ENCODE peak calls at places on chromosome 4, in nine cellular contexts. N, I, M, B, P, S, X, R and G are unnamed samples.
A peak's percentile ranks its signal among the peaks of the same experiment; 100 is the strongest.

GRCh38 chr4:10183462-10183861 is 66.9 kb upstream of the WDR1 start:
- DNase-seq in M (no peak), R (no peak), B (no peak), P (no peak), N (no peak), S (no peak), I (no peak), X (no peak), G (no peak)

GRCh38 chr4:26530094-26530493 is 39.8 kb upstream of the CCKAR start:
- DNase-seq in I (no peak), R (no peak), P (no peak), M (no peak), X (no peak), S (no peak), N (no peak), B (no peak), G (no peak)

GRCh38 chr4:7956306-7957112 is 16.8 kb upstream of the AFAP1 start:
- DNase-seq in S (peak; percentile 80), P (no peak), R (no peak), M (no peak), X (no peak), B (no peak), N (no peak), I (peak; percentile 40), G (no peak)

GRCh38 chr4:113761682-113762060 is at the start of gene CAMK2D:
- DNase-seq in P (peak; percentile 59), N (peak; percentile 92), R (peak; percentile 81), X (peak; percentile 91), M (peak; percentile 94), I (peak; percentile 88), S (peak; percentile 89), B (peak; percentile 91), G (peak; percentile 86)

GRCh38 chr4:3491681-3492405 is 28.7 kb downstream of the DOK7 start:
- DNase-seq in R (no peak), P (peak; percentile 21), X (no peak), S (peak; percentile 55), N (no peak), B (no peak), M (no peak), I (no peak), G (no peak)

GRCh38 chr4:123418486-123418931 is 21.9 kb downstream of the SPRY1 start:
- DNase-seq in I (no peak), N (peak; percentile 54), M (no peak), S (peak; percentile 92), R (no peak), X (peak; percentile 62), P (peak; percentile 86), B (peak; percentile 46), G (peak; percentile 51)

GRCh38 chr4:137558951-137559350 is 26.7 kb upstream of the PCDH18 start:
- DNase-seq in M (no peak), X (no peak), I (no peak), R (no peak), S (peak; percentile 80), B (no peak), N (no peak), P (no peak), G (no peak)

GRCh38 chr4:5619913-5620625 is 88.3 kb downstream of the EVC2 start:
- DNase-seq in N (no peak), M (no peak), S (no peak), R (no peak), X (no peak), B (peak; percentile 18), I (no peak), P (no peak), G (no peak)

GRCh38 chr4:3384771-3385701 is 56.7 kb upstream of the HGFAC start:
- DNase-seq in N (no peak), I (peak; percentile 57), X (no peak), M (peak; percentile 91), R (no peak), S (no peak), P (no peak), B (peak; percentile 67), G (peak; percentile 55)

GRCh38 chr4:139188648-139189416 is 11.8 kb upstream of the ELF2 start:
- DNase-seq in I (no peak), B (no peak), S (no peak), P (no peak), R (no peak), M (no peak), X (no peak), N (no peak), G (no peak)

GRCh38 chr4:47050986-47051725 is 19.8 kb downstream of the GABRB1 start:
- DNase-seq in S (no peak), B (no peak), P (no peak), M (no peak), N (no peak), I (no peak), X (no peak), R (no peak), G (no peak)

GRCh38 chr4:81459233-81459632 is 12.5 kb downstream of the RASGEF1B start:
- DNase-seq in X (no peak), N (peak; percentile 15), B (no peak), R (no peak), M (no peak), P (no peak), S (no peak), I (no peak), G (no peak)

GRCh38 chr4:174375422-174375821 is 91.7 kb downstream of the CEP44 start:
- DNase-seq in N (no peak), S (no peak), M (no peak), B (no peak), I (no peak), P (no peak), X (no peak), R (no peak), G (no peak)

GRCh38 chr4:3879681-3880594 is 113.8 kb downstream of the ADRA2C start:
- DNase-seq in M (peak; percentile 41), X (no peak), S (no peak), R (peak; percentile 20), N (peak; percentile 49), I (no peak), P (no peak), B (no peak), G (no peak)

GRCh38 chr4:117225441-117225840 is 140.1 kb upstream of the TRAM1L1 start:
- DNase-seq in S (no peak), M (no peak), I (no peak), R (no peak), B (no peak), X (no peak), N (no peak), P (no peak), G (no peak)

GRCh38 chr4:997375-998071 is 4.3 kb upstream of the SLC26A1 start:
- DNase-seq in X (no peak), R (no peak), M (no peak), P (no peak), I (no peak), S (no peak), N (peak; percentile 48), B (no peak), G (no peak)

GRCh38 chr4:5036239-5036638 is 15.0 kb upstream of the STK32B start:
- DNase-seq in X (peak; percentile 58), R (no peak), S (peak; percentile 70), N (no peak), I (no peak), M (no peak), P (no peak), B (no peak), G (no peak)

GRCh38 chr4:38131371-38132139 is 171.4 kb downstream of the PTTG2 start:
- DNase-seq in N (peak; percentile 62), R (peak; percentile 57), M (no peak), S (no peak), P (no peak), I (no peak), X (no peak), B (peak; percentile 24), G (no peak)

GRCh38 chr4:56229947-56230346 is 157.3 kb downstream of the AASDH start:
- DNase-seq in M (no peak), R (no peak), N (no peak), P (no peak), B (no peak), S (no peak), X (peak; percentile 30), I (no peak), G (no peak)

GRCh38 chr4:102196221-102196620 is 149.1 kb downstream of the SLC39A8 start:
- DNase-seq in R (no peak), I (no peak), S (no peak), B (no peak), M (no peak), N (no peak), X (no peak), P (no peak), G (no peak)

GRCh38 chr4:7466904-7467303 is 32.2 kb upstream of the PSAPL1 start:
- DNase-seq in X (no peak), R (no peak), I (no peak), P (no peak), S (no peak), B (no peak), M (no peak), N (no peak), G (no peak)

GRCh38 chr4:101693842-101694398 is 96.6 kb upstream of the BANK1 start:
- DNase-seq in I (no peak), B (no peak), S (no peak), P (no peak), M (no peak), R (no peak), X (no peak), N (no peak), G (no peak)

GRCh38 chr4:54400802-54401201 is 171.7 kb downstream of the PDGFRA start:
- DNase-seq in S (peak; percentile 80), R (no peak), N (no peak), I (no peak), P (peak; percentile 21), X (no peak), M (no peak), B (no peak), G (no peak)

GRCh38 chr4:169756971-169757574 is 671 bp downstream of the HPF1 start:
- DNase-seq in R (no peak), M (no peak), P (no peak), N (peak; percentile 3), B (peak; percentile 1), X (no peak), S (no peak), I (no peak), G (no peak)

GRCh38 chr4:30912098-30912719 is 192.0 kb downstream of the PCDH7 start:
- DNase-seq in I (no peak), R (no peak), B (no peak), X (no peak), P (no peak), M (no peak), S (peak; percentile 46), N (peak; percentile 26), G (no peak)

GRCh38 chr4:7210818-7211217 is 18.5 kb downstream of the SORCS2 start:
- DNase-seq in R (no peak), P (peak; percentile 81), N (no peak), S (peak; percentile 87), M (no peak), I (no peak), B (no peak), X (no peak), G (no peak)

GRCh38 chr4:26273308-26273980 is 47.4 kb upstream of the RBPJ start:
- DNase-seq in X (no peak), R (no peak), B (no peak), N (no peak), S (no peak), P (no peak), M (no peak), I (peak; percentile 40), G (peak; percentile 50)

GRCh38 chr4:569958-570667 is 6.0 kb downstream of the TMEM271 start:
- DNase-seq in X (no peak), R (no peak), I (no peak), P (no peak), S (no peak), M (no peak), B (no peak), N (no peak), G (no peak)

GRCh38 chr4:185167205-185167604 is 24.1 kb downstream of the SLC25A4 start:
- DNase-seq in N (no peak), M (no peak), X (no peak), R (no peak), P (no peak), I (no peak), B (no peak), S (no peak), G (no peak)

GRCh38 chr4:110793381-110793801 is 170.5 kb upstream of the PITX2 start:
- DNase-seq in S (peak; percentile 17), N (no peak), R (no peak), M (no peak), X (no peak), B (no peak), I (no peak), P (no peak), G (no peak)

GRCh38 chr4:148116264-148116663 is 325.9 kb downstream of the NR3C2 start:
- DNase-seq in N (no peak), B (no peak), S (peak; percentile 79), X (no peak), P (no peak), M (no peak), I (no peak), R (no peak), G (no peak)